ENCODE peak calls at places on chromosome 3, in six cellular contexts. One of them, this sample, is unnamed.
A peak's percentile ranks its signal among the peaks of the same experiment; 100 is the strongest.

GRCh38 chr3:179853176-179853575 is 183.6 kb downstream of the PEX5L start:
- DNase-seq in fibroblast of lung: peak; percentile 83
- DNase-seq in CD8-positive, alpha-beta memory T cell: no peak
- DNase-seq in suprapubic skin: no peak
- DNase-seq in hepatocyte: no peak
- DNase-seq in pancreas: no peak
- DNase-seq in this sample: no peak

GRCh38 chr3:25503758-25504157 is 75.7 kb downstream of the RARB start:
- DNase-seq in fibroblast of lung: no peak
- DNase-seq in CD8-positive, alpha-beta memory T cell: no peak
- DNase-seq in suprapubic skin: no peak
- DNase-seq in hepatocyte: no peak
- DNase-seq in pancreas: no peak
- DNase-seq in this sample: no peak

GRCh38 chr3:120450914-120451669 is at the start of gene FSTL1:
- DNase-seq in fibroblast of lung: peak; percentile 68
- DNase-seq in CD8-positive, alpha-beta memory T cell: no peak
- DNase-seq in suprapubic skin: peak; percentile 85
- DNase-seq in hepatocyte: peak; percentile 80
- DNase-seq in pancreas: peak; percentile 38
- DNase-seq in this sample: peak; percentile 77

GRCh38 chr3:69740103-69741021 is 1.1 kb downstream of the MITF start:
- DNase-seq in fibroblast of lung: no peak
- DNase-seq in CD8-positive, alpha-beta memory T cell: no peak
- DNase-seq in suprapubic skin: no peak
- DNase-seq in hepatocyte: peak; percentile 77
- DNase-seq in pancreas: peak; percentile 66
- DNase-seq in this sample: no peak

GRCh38 chr3:11637901-11638668 is 5.6 kb downstream of the VGLL4 start:
- DNase-seq in fibroblast of lung: peak; percentile 59
- DNase-seq in CD8-positive, alpha-beta memory T cell: no peak
- DNase-seq in suprapubic skin: no peak
- DNase-seq in hepatocyte: no peak
- DNase-seq in pancreas: no peak
- DNase-seq in this sample: no peak

GRCh38 chr3:177960014-177960413 is 576.2 kb upstream of the KCNMB2 start:
- DNase-seq in fibroblast of lung: peak; percentile 67
- DNase-seq in CD8-positive, alpha-beta memory T cell: no peak
- DNase-seq in suprapubic skin: no peak
- DNase-seq in hepatocyte: no peak
- DNase-seq in pancreas: no peak
- DNase-seq in this sample: no peak

GRCh38 chr3:183653209-183654064 is 18.0 kb downstream of the KLHL24 start:
- DNase-seq in fibroblast of lung: peak; percentile 41
- DNase-seq in CD8-positive, alpha-beta memory T cell: no peak
- DNase-seq in suprapubic skin: no peak
- DNase-seq in hepatocyte: no peak
- DNase-seq in pancreas: no peak
- DNase-seq in this sample: no peak

GRCh38 chr3:119662604-119663377 is 2.4 kb upstream of the POPDC2 start:
- DNase-seq in fibroblast of lung: peak; percentile 37
- DNase-seq in CD8-positive, alpha-beta memory T cell: no peak
- DNase-seq in suprapubic skin: no peak
- DNase-seq in hepatocyte: no peak
- DNase-seq in pancreas: no peak
- DNase-seq in this sample: no peak

GRCh38 chr3:15040844-15041243 is 24.3 kb downstream of the MRPS25 start:
- DNase-seq in fibroblast of lung: no peak
- DNase-seq in CD8-positive, alpha-beta memory T cell: no peak
- DNase-seq in suprapubic skin: no peak
- DNase-seq in hepatocyte: no peak
- DNase-seq in pancreas: no peak
- DNase-seq in this sample: no peak

GRCh38 chr3:65006300-65006739 is 318.5 kb upstream of the ADAMTS9 start:
- DNase-seq in fibroblast of lung: peak; percentile 75
- DNase-seq in CD8-positive, alpha-beta memory T cell: no peak
- DNase-seq in suprapubic skin: no peak
- DNase-seq in hepatocyte: no peak
- DNase-seq in pancreas: no peak
- DNase-seq in this sample: no peak

GRCh38 chr3:69972672-69973071 is 26.9 kb upstream of the SAMMSON start:
- DNase-seq in fibroblast of lung: no peak
- DNase-seq in CD8-positive, alpha-beta memory T cell: no peak
- DNase-seq in suprapubic skin: no peak
- DNase-seq in hepatocyte: no peak
- DNase-seq in pancreas: no peak
- DNase-seq in this sample: no peak

GRCh38 chr3:42247576-42248027 is 18.4 kb downstream of the CCK start:
- DNase-seq in fibroblast of lung: peak; percentile 66
- DNase-seq in CD8-positive, alpha-beta memory T cell: peak; percentile 68
- DNase-seq in suprapubic skin: no peak
- DNase-seq in hepatocyte: peak; percentile 78
- DNase-seq in pancreas: peak; percentile 45
- DNase-seq in this sample: no peak

GRCh38 chr3:192919895-192920294 is 2.2 kb upstream of the MB21D2 start:
- DNase-seq in fibroblast of lung: no peak
- DNase-seq in CD8-positive, alpha-beta memory T cell: no peak
- DNase-seq in suprapubic skin: no peak
- DNase-seq in hepatocyte: no peak
- DNase-seq in pancreas: no peak
- DNase-seq in this sample: no peak

GRCh38 chr3:79019924-79020173 is 747.9 kb downstream of the ROBO1 start:
- DNase-seq in fibroblast of lung: no peak
- DNase-seq in CD8-positive, alpha-beta memory T cell: no peak
- DNase-seq in suprapubic skin: no peak
- DNase-seq in hepatocyte: no peak
- DNase-seq in pancreas: no peak
- DNase-seq in this sample: no peak

GRCh38 chr3:113629941-113630340 is 66.5 kb downstream of the USF3 start:
- DNase-seq in fibroblast of lung: no peak
- DNase-seq in CD8-positive, alpha-beta memory T cell: no peak
- DNase-seq in suprapubic skin: no peak
- DNase-seq in hepatocyte: peak; percentile 8
- DNase-seq in pancreas: no peak
- DNase-seq in this sample: no peak

GRCh38 chr3:76679510-76679909 is 360.4 kb upstream of the ROBO2 start:
- DNase-seq in fibroblast of lung: peak; percentile 13
- DNase-seq in CD8-positive, alpha-beta memory T cell: no peak
- DNase-seq in suprapubic skin: no peak
- DNase-seq in hepatocyte: no peak
- DNase-seq in pancreas: no peak
- DNase-seq in this sample: no peak

GRCh38 chr3:58490860-58491501 is 915 bp upstream of the KCTD6 start:
- DNase-seq in fibroblast of lung: no peak
- DNase-seq in CD8-positive, alpha-beta memory T cell: no peak
- DNase-seq in suprapubic skin: no peak
- DNase-seq in hepatocyte: no peak
- DNase-seq in pancreas: peak; percentile 41
- DNase-seq in this sample: no peak

GRCh38 chr3:52891615-52892081 is 5.7 kb downstream of the STIMATE start:
- DNase-seq in fibroblast of lung: peak; percentile 45
- DNase-seq in CD8-positive, alpha-beta memory T cell: no peak
- DNase-seq in suprapubic skin: no peak
- DNase-seq in hepatocyte: peak; percentile 63
- DNase-seq in pancreas: no peak
- DNase-seq in this sample: no peak

GRCh38 chr3:15345051-15345607 is 12.7 kb upstream of the SH3BP5 start:
- DNase-seq in fibroblast of lung: no peak
- DNase-seq in CD8-positive, alpha-beta memory T cell: no peak
- DNase-seq in suprapubic skin: no peak
- DNase-seq in hepatocyte: no peak
- DNase-seq in pancreas: no peak
- DNase-seq in this sample: no peak

GRCh38 chr3:120506828-120507774 is 56.3 kb upstream of the FSTL1 start:
- DNase-seq in fibroblast of lung: peak; percentile 63
- DNase-seq in CD8-positive, alpha-beta memory T cell: no peak
- DNase-seq in suprapubic skin: no peak
- DNase-seq in hepatocyte: peak; percentile 52
- DNase-seq in pancreas: no peak
- DNase-seq in this sample: peak; percentile 75

GRCh38 chr3:30723211-30723610 is 116.8 kb downstream of the TGFBR2 start:
- DNase-seq in fibroblast of lung: no peak
- DNase-seq in CD8-positive, alpha-beta memory T cell: no peak
- DNase-seq in suprapubic skin: no peak
- DNase-seq in hepatocyte: no peak
- DNase-seq in pancreas: no peak
- DNase-seq in this sample: no peak

GRCh38 chr3:194705761-194706160 is 20.1 kb downstream of the FAM43A start:
- DNase-seq in fibroblast of lung: no peak
- DNase-seq in CD8-positive, alpha-beta memory T cell: no peak
- DNase-seq in suprapubic skin: no peak
- DNase-seq in hepatocyte: no peak
- DNase-seq in pancreas: no peak
- DNase-seq in this sample: no peak

GRCh38 chr3:175957427-175957826 is 1098.3 kb downstream of the NAALADL2 start:
- DNase-seq in fibroblast of lung: no peak
- DNase-seq in CD8-positive, alpha-beta memory T cell: no peak
- DNase-seq in suprapubic skin: no peak
- DNase-seq in hepatocyte: no peak
- DNase-seq in pancreas: no peak
- DNase-seq in this sample: no peak
- H3K27ac ChIP-seq in fibroblast of lung: no peak overlapping the region
- H3K27ac ChIP-seq in CD8-positive, alpha-beta memory T cell: no peak overlapping the region
- H3K27ac ChIP-seq in suprapubic skin: no peak overlapping the region
- H3K27ac ChIP-seq in hepatocyte: no peak overlapping the region
- H3K27ac ChIP-seq in pancreas: no peak overlapping the region
- H3K27ac ChIP-seq in this sample: no peak overlapping the region

DNA sequence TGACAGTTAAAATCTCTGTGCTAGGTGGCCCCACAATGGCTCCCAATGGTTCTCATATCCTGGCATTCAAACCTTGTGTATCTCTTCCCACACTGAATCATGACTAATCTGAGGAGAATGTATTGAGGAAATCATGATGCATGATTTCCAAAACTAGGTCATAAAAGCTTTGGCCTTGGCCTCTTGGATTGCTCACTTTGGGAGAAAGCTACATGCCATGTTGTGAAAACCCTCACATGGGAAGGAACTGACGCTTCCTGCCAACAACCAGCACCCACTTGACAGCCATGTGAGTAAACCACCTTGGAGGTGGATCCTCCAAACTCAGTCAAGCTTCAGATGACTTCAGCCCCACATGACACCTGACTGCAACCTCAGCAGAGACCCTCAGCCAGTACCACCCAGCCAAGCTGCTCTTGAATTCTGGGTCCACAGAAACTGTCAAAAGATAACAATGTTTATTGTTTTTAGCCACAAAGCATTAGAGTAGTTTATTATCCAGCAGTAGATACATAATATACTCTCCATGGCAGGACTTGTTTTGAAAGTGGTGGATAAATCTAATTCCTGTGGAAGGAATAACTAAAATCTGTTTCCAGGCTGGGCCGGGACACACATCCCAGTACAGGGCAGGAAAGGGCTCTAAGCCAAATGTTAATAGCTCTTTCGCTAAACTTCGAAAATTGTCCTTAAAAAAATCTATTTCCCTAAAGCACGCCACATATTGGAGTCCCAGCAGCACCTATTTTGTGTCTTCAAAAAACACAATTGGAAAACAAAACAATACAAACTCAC is 1.0 kb upstream of the ZNF620 start:
- DNase-seq in fibroblast of lung: peak; percentile 93
- DNase-seq in CD8-positive, alpha-beta memory T cell: no peak
- DNase-seq in suprapubic skin: no peak
- DNase-seq in hepatocyte: peak; percentile 43
- DNase-seq in pancreas: peak; percentile 41
- DNase-seq in this sample: no peak
- H3K27ac ChIP-seq in fibroblast of lung: peak overlapping the region; percentile 56
- H3K27ac ChIP-seq in CD8-positive, alpha-beta memory T cell: no peak overlapping the region
- H3K27ac ChIP-seq in suprapubic skin: peak overlapping the region; percentile 68
- H3K27ac ChIP-seq in hepatocyte: peak overlapping the region; percentile 91
- H3K27ac ChIP-seq in pancreas: peak overlapping the region; percentile 91
- H3K27ac ChIP-seq in this sample: peak overlapping the region; percentile 77

GRCh38 chr3:47495111-47495510 is 18.4 kb downstream of the ELP6 start:
- DNase-seq in fibroblast of lung: no peak
- DNase-seq in CD8-positive, alpha-beta memory T cell: no peak
- DNase-seq in suprapubic skin: no peak
- DNase-seq in hepatocyte: no peak
- DNase-seq in pancreas: no peak
- DNase-seq in this sample: no peak
- H3K27ac ChIP-seq in fibroblast of lung: no peak overlapping the region
- H3K27ac ChIP-seq in CD8-positive, alpha-beta memory T cell: no peak overlapping the region
- H3K27ac ChIP-seq in suprapubic skin: no peak overlapping the region
- H3K27ac ChIP-seq in hepatocyte: no peak overlapping the region
- H3K27ac ChIP-seq in pancreas: no peak overlapping the region
- H3K27ac ChIP-seq in this sample: no peak overlapping the region

DNA sequence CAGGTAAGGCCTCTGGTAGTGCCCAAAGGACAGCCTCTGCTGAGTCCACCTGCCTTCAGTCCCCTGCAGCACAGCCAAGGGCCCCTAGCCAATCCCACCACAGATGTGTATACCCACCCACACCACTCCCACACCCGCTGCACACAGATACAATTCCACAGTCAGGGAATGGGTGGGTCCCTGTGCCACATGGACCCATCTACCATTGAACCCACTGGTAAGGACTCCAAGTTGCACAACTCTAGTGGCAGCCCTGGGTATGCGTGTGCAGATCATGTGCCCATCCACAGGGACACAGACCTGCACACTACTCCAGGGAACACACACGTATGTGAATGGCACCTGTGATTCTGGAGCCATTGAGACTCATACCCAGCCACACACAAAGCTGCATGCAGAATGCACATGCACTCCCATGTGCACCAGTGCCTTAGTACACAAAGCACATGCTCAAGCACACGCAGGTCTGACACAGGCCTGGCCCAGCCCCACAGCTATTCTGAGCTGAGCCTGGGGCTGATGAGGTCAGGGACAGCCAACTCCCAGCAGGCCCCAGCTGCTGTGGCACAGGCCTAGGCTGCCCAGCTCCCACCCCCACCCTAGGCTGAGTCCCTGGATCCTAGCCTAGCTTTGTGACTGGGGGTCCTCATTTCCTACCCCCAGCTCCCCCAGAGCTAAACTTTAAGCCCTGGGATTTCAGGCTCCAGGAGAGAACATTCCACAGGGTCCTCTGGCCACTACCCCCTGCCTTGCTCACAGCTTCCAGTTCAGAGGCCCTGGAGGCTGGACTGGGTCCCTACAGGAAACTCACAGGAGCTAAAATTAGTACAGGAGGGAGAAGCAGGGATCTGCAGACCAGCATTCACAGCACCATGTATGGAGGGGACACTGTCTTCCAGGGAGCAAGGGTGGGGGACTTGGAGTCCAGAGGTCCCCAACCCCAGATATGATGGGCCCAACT is 2.8 kb upstream of the ALS2CL start:
- DNase-seq in fibroblast of lung: peak; percentile 12
- DNase-seq in CD8-positive, alpha-beta memory T cell: no peak
- DNase-seq in suprapubic skin: no peak
- DNase-seq in hepatocyte: peak; percentile 54
- DNase-seq in pancreas: no peak
- DNase-seq in this sample: peak; percentile 77
- H3K27ac ChIP-seq in fibroblast of lung: no peak overlapping the region
- H3K27ac ChIP-seq in CD8-positive, alpha-beta memory T cell: no peak overlapping the region
- H3K27ac ChIP-seq in suprapubic skin: peak overlapping the region; percentile 60
- H3K27ac ChIP-seq in hepatocyte: peak overlapping the region; percentile 5
- H3K27ac ChIP-seq in pancreas: peak overlapping the region; percentile 24
- H3K27ac ChIP-seq in this sample: peak overlapping the region; percentile 83

This sample was measured in ascending aorta.